ENCODE peak calls at places on chromosomes 7 and 10, in five cellular contexts. F is NCI-H2171 treated with DMSO at 0.1 percent for 48 hours, D is SJSA1, Q is left lobe of liver, N is AML-193. I is an unnamed sample.

GRCh38 chr7:7808156-7808555 is 89.7 kb upstream of the RPA3 start:
- DNase-seq in F (no peak), D (peak), Q (no peak), N (no peak), I (peak)

GRCh38 chr7:115707236-115707635 is 323.3 kb downstream of the TFEC start:
- DNase-seq in F (peak), D (no peak), Q (no peak), N (peak), I (no peak)

GRCh38 chr10:28300027-28300426 is 2.8 kb downstream of the MPP7 start:
- DNase-seq in F (no peak), D (no peak), Q (no peak), N (no peak), I (no peak)

GRCh38 chr7:30896783-30897617 is 14.7 kb upstream of the AQP1 start:
- DNase-seq in F (no peak), D (no peak), Q (peak), N (no peak), I (no peak)

GRCh38 chr7:33477719-33478480 is 348.5 kb downstream of the BBS9 start:
- DNase-seq in F (no peak), D (no peak), Q (no peak), N (no peak), I (no peak)

GRCh38 chr7:23211542-23211941 is 29.7 kb downstream of the NUP42 start:
- DNase-seq in F (no peak), D (no peak), Q (no peak), N (no peak), I (no peak)

GRCh38 chr7:31251441-31251840 is 89.1 kb downstream of the NEUROD6 start:
- DNase-seq in F (no peak), D (no peak), Q (no peak), N (no peak), I (no peak)

GRCh38 chr7:138097064-138097741 is 20.9 kb downstream of the AKR1D1 start:
- DNase-seq in F (peak), D (no peak), Q (no peak), N (no peak), I (no peak)

GRCh38 chr7:37944737-37945054 is 24.3 kb downstream of the EPDR1 start:
- DNase-seq in F (peak), D (peak), Q (no peak), N (no peak), I (no peak)

GRCh38 chr10:4431114-4431862 is 394.7 kb upstream of the AKR1E2 start:
- DNase-seq in F (no peak), D (peak), Q (no peak), N (no peak), I (no peak)

GRCh38 chr10:132612571-132613504 is 75.3 kb downstream of the INPP5A start:
- DNase-seq in F (no peak), D (no peak), Q (peak), N (no peak), I (no peak)

GRCh38 chr7:130741336-130741995 is 7.5 kb upstream of the KLF14 start:
- DNase-seq in F (no peak), D (no peak), Q (no peak), N (peak), I (no peak)

GRCh38 chr7:229184-229964 is 37.0 kb downstream of the FAM20C start:
- DNase-seq in F (no peak), D (peak), Q (no peak), N (no peak), I (no peak)

GRCh38 chr10:19479854-19480253 is 336.4 kb upstream of the PLXDC2 start:
- DNase-seq in F (no peak), D (no peak), Q (no peak), N (no peak), I (no peak)

GRCh38 chr7:29565982-29566746 is 2.5 kb downstream of the PRR15 start:
- DNase-seq in F (no peak), D (no peak), Q (no peak), N (no peak), I (no peak)

GRCh38 chr7:58086871-58087535 is 637.0 kb downstream of the ZNF716 start:
- DNase-seq in F (no peak), D (no peak), Q (no peak), N (no peak), I (no peak)

GRCh38 chr10:62253704-62254103 is 14.9 kb downstream of the RTKN2 start:
- DNase-seq in F (no peak), D (no peak), Q (no peak), N (no peak), I (no peak)

GRCh38 chr7:36430171-36430570 is 40.5 kb downstream of the ANLN start:
- DNase-seq in F (no peak), D (peak), Q (no peak), N (no peak), I (no peak)

GRCh38 chr7:55128693-55129394 is 110.0 kb downstream of the EGFR start:
- DNase-seq in F (peak), D (peak), Q (no peak), N (no peak), I (no peak)